ENCODE peak calls at places on chromosome 14, in four cellular contexts. L, F, R and E are unnamed samples.

GRCh38 chr14:58866386-58866785 is 228.6 kb downstream of the DACT1 start:
- DNase-seq in L (no peak), F (no peak), R (no peak), E (no peak)

GRCh38 chr14:101022121-101022520 is 118.6 kb upstream of the RTL1 start:
- DNase-seq in L (no peak), F (no peak), R (no peak), E (no peak)

GRCh38 chr14:101587403-101587998 is 26.2 kb downstream of the DIO3 start:
- DNase-seq in L (no peak), F (no peak), R (no peak), E (no peak)

GRCh38 chr14:103880334-103880985 is 33.1 kb upstream of the PPP1R13B start:
- DNase-seq in L (peak; percentile 83), F (peak; percentile 42), R (no peak), E (peak; percentile 33)

GRCh38 chr14:102140027-102140749 is 491 bp downstream of the WDR20 start:
- DNase-seq in L (peak; percentile 22), F (peak; percentile 9), R (no peak), E (peak; percentile 11)

GRCh38 chr14:92074555-92074954 is 31.8 kb downstream of the ATXN3 start:
- DNase-seq in L (no peak), F (no peak), R (no peak), E (no peak)

GRCh38 chr14:94612580-94613554 is 676 bp downstream of the SERPINA3 start:
- DNase-seq in L (no peak), F (no peak), R (no peak), E (no peak)

GRCh38 chr14:35355981-35356839 is 48.3 kb downstream of the NFKBIA start:
- DNase-seq in L (no peak), F (no peak), R (no peak), E (no peak)

GRCh38 chr14:63432228-63432627 is 110.9 kb downstream of the PPP2R5E start:
- DNase-seq in L (no peak), F (no peak), R (no peak), E (no peak)

GRCh38 chr14:26191123-26191522 is 406.7 kb downstream of the NOVA1 start:
- DNase-seq in L (no peak), F (no peak), R (no peak), E (no peak)

GRCh38 chr14:99426265-99426664 is 54.4 kb downstream of the SETD3 start:
- DNase-seq in L (no peak), F (no peak), R (no peak), E (no peak)

GRCh38 chr14:106605548-106606448 is 1079.4 kb downstream of the TMEM121 start:
- DNase-seq in L (no peak), F (peak; percentile 66), R (no peak), E (peak; percentile 73)

GRCh38 chr14:92783813-92784431 is 10.2 kb upstream of the GOLGA5 start:
- DNase-seq in L (no peak), F (no peak), R (peak; percentile 30), E (peak; percentile 31)

GRCh38 chr14:32224731-32225377 is 21.8 kb upstream of the RNU6-8 start:
- DNase-seq in L (peak; percentile 30), F (no peak), R (no peak), E (no peak)

GRCh38 chr14:76307786-76308780 is 67.9 kb upstream of the ESRRB start:
- DNase-seq in L (no peak), F (no peak), R (no peak), E (no peak)

GRCh38 chr14:73188501-73188903 is 48.8 kb upstream of the PAPLN start:
- DNase-seq in L (no peak), F (no peak), R (peak; percentile 56), E (no peak)

GRCh38 chr14:97077687-97078086 is 280.5 kb downstream of the VRK1 start:
- DNase-seq in L (no peak), F (no peak), R (no peak), E (no peak)

GRCh38 chr14:77804592-77804991 is 4.7 kb downstream of the ADCK1 start:
- DNase-seq in L (no peak), F (no peak), R (no peak), E (no peak)

GRCh38 chr14:60303745-60304144 is 54.7 kb downstream of the PPM1A start:
- DNase-seq in L (no peak), F (no peak), R (no peak), E (no peak)

GRCh38 chr14:51014086-51014485 is 69.8 kb upstream of the PYGL start:
- DNase-seq in L (peak; percentile 30), F (no peak), R (peak; percentile 6), E (no peak)

GRCh38 chr14:61860294-61860918 is 98.2 kb downstream of the SNAPC1 start:
- DNase-seq in L (no peak), F (peak; percentile 31), R (no peak), E (peak; percentile 43)

GRCh38 chr14:77318006-77318553 is 2.6 kb downstream of the POMT2 start:
- DNase-seq in L (no peak), F (no peak), R (no peak), E (no peak)

GRCh38 chr14:75215520-75215919 is 39.1 kb upstream of the TMED10 start:
- DNase-seq in L (no peak), F (no peak), R (no peak), E (no peak)

GRCh38 chr14:64673329-64673728 is 30.9 kb upstream of the PLEKHG3 start:
- DNase-seq in L (no peak), F (no peak), R (no peak), E (no peak)

GRCh38 chr14:64673748-64674147 is 30.5 kb upstream of the PLEKHG3 start:
- DNase-seq in L (no peak), F (peak; percentile 16), R (no peak), E (no peak)

GRCh38 chr14:64675246-64675645 is 29.0 kb upstream of the PLEKHG3 start:
- DNase-seq in L (no peak), F (no peak), R (no peak), E (no peak)

GRCh38 chr14:64676410-64677008 is 27.7 kb upstream of the PLEKHG3 start:
- DNase-seq in L (no peak), F (no peak), R (no peak), E (no peak)

DNA sequence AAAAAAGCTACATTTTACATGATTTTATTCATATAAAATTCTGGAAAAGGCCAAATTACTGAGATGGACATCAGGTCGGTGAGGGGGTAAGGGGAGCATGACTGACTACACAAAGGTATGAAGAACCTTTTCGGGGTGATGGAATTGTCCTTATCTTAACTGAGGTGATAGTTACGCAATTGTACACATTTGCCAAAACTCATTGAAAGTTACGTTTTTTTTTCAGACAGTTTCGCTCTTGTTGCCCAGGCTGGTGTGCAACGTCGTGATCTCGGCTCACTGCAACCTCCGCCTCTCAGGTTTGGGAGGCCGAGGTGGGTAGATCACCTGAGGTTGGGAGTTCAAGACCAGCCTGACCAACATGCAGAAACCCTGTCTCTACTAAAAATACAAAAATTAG is 29.4 kb upstream of the PLEKHG3 start:
- DNase-seq in L (no peak), F (no peak), R (no peak), E (no peak)
- H3K4me3 ChIP-seq in L (no peak overlapping the region), F (no peak overlapping the region), R (no peak overlapping the region), E (no peak overlapping the region)

DNA sequence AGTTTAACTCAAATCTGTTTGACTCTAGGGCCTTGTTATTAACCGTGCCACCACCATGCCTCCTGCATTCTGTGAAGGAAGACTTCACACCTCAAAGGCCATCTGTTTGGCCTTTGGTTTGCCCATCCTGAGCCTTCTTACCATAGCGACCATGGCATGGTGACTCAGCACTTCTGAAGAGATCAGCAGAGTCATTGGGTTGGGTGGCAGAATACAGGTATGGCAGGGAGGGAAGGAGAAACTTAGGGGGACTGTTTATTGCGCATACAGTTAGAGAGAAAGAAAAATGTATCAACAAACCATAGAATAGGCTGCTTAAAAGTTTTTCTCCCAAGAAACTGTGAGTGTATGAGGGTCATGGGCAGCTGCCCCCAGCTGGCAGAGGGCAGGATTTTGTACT is 49.2 kb downstream of the DAD1 start:
- DNase-seq in L (no peak), F (no peak), R (no peak), E (no peak)
- H3K4me3 ChIP-seq in L (no peak overlapping the region), F (peak overlapping the region; percentile 38), R (no peak overlapping the region), E (peak overlapping the region; percentile 46)

DNA sequence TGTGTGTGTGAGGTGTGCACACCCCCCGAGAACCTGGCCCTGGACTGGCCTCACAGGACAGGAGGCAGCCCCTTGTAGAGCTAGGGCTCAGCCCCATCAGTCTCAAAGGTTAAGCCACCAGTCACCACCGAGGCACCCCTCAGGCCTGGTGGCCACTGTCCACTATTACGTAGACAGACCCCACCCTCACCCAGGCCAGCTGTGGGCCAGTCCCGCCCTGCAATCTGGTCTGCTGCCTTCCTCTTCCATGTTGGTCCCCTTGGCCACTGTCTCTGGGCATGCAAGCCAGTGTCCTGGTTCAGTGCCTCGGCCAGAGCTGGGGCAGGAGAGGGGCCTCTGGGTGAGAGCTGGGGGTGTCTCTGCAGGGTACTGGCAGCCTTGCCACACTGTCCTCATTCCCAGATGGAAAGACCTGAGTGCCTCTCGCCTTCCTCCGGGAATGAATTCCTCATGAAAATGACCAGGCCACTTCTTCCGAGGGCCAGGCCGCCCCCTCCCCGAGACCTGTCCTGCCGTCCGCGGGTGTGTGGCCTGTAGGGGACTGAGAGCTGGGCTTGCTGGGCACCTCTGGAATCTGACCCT is 897 bp upstream of the TEX22 start:
- DNase-seq in L (peak; percentile 31), F (no peak), R (no peak), E (no peak)
- H3K4me3 ChIP-seq in L (peak overlapping the region; percentile 98), F (peak overlapping the region; percentile 76), R (no peak overlapping the region), E (peak overlapping the region; percentile 63)

DNA sequence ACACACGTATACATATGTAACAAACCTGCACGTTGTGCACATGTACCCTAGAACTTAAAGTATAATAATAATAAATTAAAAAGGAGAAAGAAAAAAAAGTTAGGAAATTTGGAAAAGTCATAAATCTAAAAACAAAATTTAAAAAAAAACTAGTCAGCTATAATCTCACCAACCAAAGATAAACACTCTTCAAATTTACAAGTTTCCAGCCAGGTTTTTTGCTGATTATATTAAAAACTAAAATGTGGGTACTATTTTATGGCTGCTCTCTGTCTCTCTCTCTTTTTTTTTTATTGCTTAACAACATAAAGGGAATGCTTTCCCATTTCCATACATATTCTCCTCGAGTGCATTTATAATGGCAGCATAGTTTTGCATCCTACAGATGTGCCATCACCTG is 25.0 kb upstream of the RNASE3 start:
- DNase-seq in L (no peak), F (no peak), R (no peak), E (no peak)
- H3K4me3 ChIP-seq in L (no peak overlapping the region), F (no peak overlapping the region), R (no peak overlapping the region), E (no peak overlapping the region)

GRCh38 chr14:54669759-54670630 is 103.1 kb downstream of the SAMD4A start:
- DNase-seq in L (peak; percentile 64), F (peak; percentile 2), R (peak; percentile 15), E (no peak)
- H3K4me3 ChIP-seq in L (no peak overlapping the region), F (no peak overlapping the region), R (no peak overlapping the region), E (no peak overlapping the region)

GRCh38 chr14:66999978-67000377 is 189.3 kb upstream of the GARIN2 start:
- DNase-seq in L (no peak), F (no peak), R (no peak), E (no peak)
- H3K4me3 ChIP-seq in L (no peak overlapping the region), F (no peak overlapping the region), R (no peak overlapping the region), E (no peak overlapping the region)